ENCODE peak calls at places on chromosomes 5 and 9, in ten cellular contexts. X is breast epithelium, L is kidney epithelial cell, S is NB4, F is PC-3, U is body of pancreas, A is astrocyte of the spinal cord, M is fibroblast of pulmonary artery, O is AG10803, T is upper lobe of left lung. E is an unnamed sample.

GRCh38 chr5:125349432-125349831 is 603.0 kb upstream of the ZNF608 start:
- DNase-seq in L (no peak), O (peak), M (peak), F (no peak), T (no peak), A (peak), S (no peak), X (no peak), U (no peak), E (no peak)

GRCh38 chr5:109826426-109826825 is 136.7 kb downstream of the MAN2A1 start:
- DNase-seq in T (no peak), F (peak), A (no peak), L (no peak), O (no peak), S (no peak), U (no peak), M (no peak), X (no peak), E (peak)

GRCh38 chr5:154298060-154298459 is 107.5 kb downstream of the GALNT10 start:
- DNase-seq in S (peak), A (no peak), X (no peak), U (no peak), F (no peak), T (no peak), O (no peak), L (no peak), M (no peak), E (no peak)

GRCh38 chr9:22160235-22160634 is 151.1 kb upstream of the CDKN2B start:
- DNase-seq in F (no peak), M (no peak), O (peak), T (no peak), L (no peak), S (no peak), X (no peak), U (no peak), A (peak), E (no peak)

GRCh38 chr5:14081791-14082190 is 61.4 kb upstream of the TRIO start:
- DNase-seq in M (peak), U (no peak), S (no peak), X (no peak), O (peak), L (no peak), T (no peak), F (peak), A (no peak), E (peak)

GRCh38 chr5:109452661-109453060 is 42.9 kb upstream of the PJA2 start:
- DNase-seq in T (no peak), A (no peak), X (no peak), F (no peak), O (peak), M (no peak), L (no peak), S (no peak), U (no peak), E (no peak)

GRCh38 chr5:7762267-7762666 is 88.7 kb downstream of the CFAP90 start:
- DNase-seq in A (no peak), S (no peak), F (no peak), O (no peak), T (peak), U (no peak), M (no peak), X (no peak), L (no peak), E (no peak)

GRCh38 chr9:113558632-113559502 is 95.3 kb downstream of the RGS3 start:
- DNase-seq in A (peak), U (peak), F (no peak), M (peak), O (peak), S (no peak), L (no peak), X (peak), T (peak), E (peak)

GRCh38 chr9:33809506-33809905 is 7.5 kb upstream of the UBE2R2 start:
- DNase-seq in U (no peak), T (no peak), M (no peak), A (no peak), F (no peak), L (no peak), O (peak), S (no peak), X (no peak), E (no peak)

GRCh38 chr5:78530342-78531096 is 118.1 kb downstream of the LHFPL2 start:
- DNase-seq in M (peak), X (no peak), F (peak), U (no peak), T (no peak), A (peak), L (no peak), O (peak), S (no peak), E (peak)

GRCh38 chr5:78287833-78288232 is 6.7 kb downstream of the AP3B1 start:
- DNase-seq in L (peak), O (peak), A (peak), T (no peak), S (peak), F (peak), X (no peak), M (peak), U (no peak), E (peak)

GRCh38 chr9:132888151-132888550 is 9.5 kb downstream of the SPACA9 start:
- DNase-seq in A (no peak), S (no peak), F (no peak), O (no peak), M (no peak), X (no peak), U (no peak), T (peak), L (no peak), E (no peak)

GRCh38 chr9:130682490-130683121 is 11.0 kb upstream of the EXOSC2 start:
- DNase-seq in O (peak), U (peak), L (no peak), M (peak), S (peak), T (peak), X (peak), F (peak), A (peak), E (peak)

GRCh38 chr9:116342071-116342470 is 188.5 kb downstream of the PAPPA start:
- DNase-seq in T (no peak), F (no peak), M (no peak), A (no peak), O (peak), X (no peak), U (no peak), S (no peak), L (no peak), E (no peak)

GRCh38 chr5:78899922-78900362 is 85.2 kb downstream of the ARSB start:
- DNase-seq in A (peak), T (no peak), M (peak), O (peak), S (peak), X (no peak), U (peak), F (peak), L (no peak), E (no peak)

GRCh38 chr5:50593681-50594080 is 72.8 kb upstream of the PARP8 start:
- DNase-seq in L (no peak), U (no peak), F (no peak), O (no peak), S (peak), T (no peak), X (no peak), A (no peak), M (no peak), E (no peak)

GRCh38 chr5:113891491-113891890 is 378.0 kb downstream of the YTHDC2 start:
- DNase-seq in O (no peak), S (no peak), U (no peak), A (no peak), L (no peak), M (no peak), X (no peak), F (no peak), T (no peak), E (no peak)

GRCh38 chr9:466749-467148 is 252.1 kb downstream of the DOCK8 start:
- DNase-seq in U (no peak), O (no peak), L (no peak), T (no peak), S (no peak), X (no peak), M (no peak), A (no peak), F (no peak), E (no peak)

GRCh38 chr5:172973127-172973916 is 10.2 kb upstream of the ATP6V0E1 start:
- DNase-seq in M (peak), S (no peak), A (peak), U (no peak), T (no peak), O (no peak), L (no peak), F (no peak), X (no peak), E (no peak)

GRCh38 chr5:18380729-18381362 is 746.6 kb downstream of the TAF11L14 start:
- DNase-seq in A (no peak), S (no peak), U (no peak), L (no peak), M (no peak), X (no peak), F (peak), O (no peak), T (no peak), E (no peak)

GRCh38 chr9:16143947-16144890 is 591.4 kb downstream of the CCDC171 start:
- DNase-seq in X (no peak), A (no peak), S (no peak), F (no peak), U (no peak), O (no peak), M (no peak), L (no peak), T (no peak), E (no peak)

GRCh38 chr5:76781775-76782174 is 37.1 kb upstream of the F2RL1 start:
- DNase-seq in X (no peak), S (no peak), U (no peak), O (no peak), F (no peak), A (no peak), L (no peak), M (no peak), T (no peak), E (no peak)

GRCh38 chr5:119359737-119360413 is 4.1 kb downstream of the TNFAIP8 start:
- DNase-seq in A (no peak), S (no peak), X (no peak), M (no peak), T (no peak), O (no peak), U (no peak), F (peak), L (no peak), E (no peak)

GRCh38 chr5:21063146-21063545 is 1075.1 kb upstream of the CDH18 start:
- DNase-seq in M (no peak), L (no peak), U (no peak), F (no peak), S (no peak), O (no peak), X (no peak), A (no peak), T (no peak), E (no peak)

GRCh38 chr5:82713811-82714210 is 363.4 kb downstream of the TMEM167A start:
- DNase-seq in L (no peak), O (no peak), F (no peak), M (no peak), U (no peak), X (no peak), S (no peak), T (no peak), A (no peak), E (no peak)

GRCh38 chr5:133147411-133147810 is 95.6 kb downstream of the HSPA4 start:
- DNase-seq in U (peak), L (no peak), O (peak), M (peak), F (no peak), T (no peak), X (no peak), S (no peak), A (peak), E (no peak)

GRCh38 chr9:85453850-85454249 is 287.9 kb downstream of the AGTPBP1 start:
- DNase-seq in O (no peak), F (no peak), T (no peak), M (no peak), A (no peak), U (no peak), X (no peak), S (no peak), L (no peak), E (no peak)

GRCh38 chr9:136088481-136088938 is 6.6 kb downstream of the NACC2 start:
- DNase-seq in T (peak), L (no peak), U (no peak), O (no peak), M (no peak), X (no peak), A (no peak), S (no peak), F (no peak), E (peak)

GRCh38 chr9:20684865-20685696 is 1.0 kb downstream of the FOCAD start:
- DNase-seq in O (peak), U (no peak), S (peak), A (peak), F (peak), X (no peak), T (no peak), M (peak), L (no peak), E (peak)

GRCh38 chr5:126912607-126913006 is 117.8 kb downstream of the MARCHF3 start:
- DNase-seq in M (no peak), O (peak), T (no peak), F (no peak), X (no peak), A (peak), L (no peak), U (no peak), S (peak), E (no peak)

GRCh38 chr5:78647411-78647818 is 1.2 kb downstream of the LHFPL2 start:
- DNase-seq in A (peak), T (no peak), O (peak), S (peak), L (no peak), M (peak), U (peak), F (peak), X (no peak), E (peak)

GRCh38 chr5:154421868-154422267 is 23.9 kb upstream of the SAP30L start:
- DNase-seq in U (no peak), F (peak), L (no peak), T (no peak), S (peak), A (no peak), O (no peak), M (peak), X (no peak), E (no peak)

GRCh38 chr5:76084496-76085285 is 1.5 kb downstream of the SV2C start:
- DNase-seq in A (no peak), L (no peak), M (peak), O (peak), X (no peak), U (no peak), T (peak), F (no peak), S (no peak), E (no peak)

GRCh38 chr9:23123048-23123632 is 676.5 kb downstream of the DMRTA1 start:
- DNase-seq in M (peak), L (no peak), S (peak), T (no peak), A (peak), U (peak), O (peak), F (peak), X (no peak), E (no peak)

GRCh38 chr9:72696481-72696880 is 175.1 kb downstream of the TMC1 start:
- DNase-seq in T (no peak), O (no peak), L (no peak), S (no peak), F (no peak), M (no peak), A (no peak), U (no peak), X (no peak), E (no peak)

GRCh38 chr9:24509850-24510249 is 35.8 kb downstream of the IZUMO3 start:
- DNase-seq in O (no peak), S (no peak), M (no peak), A (no peak), F (no peak), T (no peak), X (no peak), U (no peak), L (no peak), E (no peak)

GRCh38 chr9:107874591-107875374 is 385.2 kb upstream of the KLF4 start:
- DNase-seq in M (no peak), L (no peak), S (peak), X (no peak), U (no peak), O (no peak), A (no peak), F (no peak), T (no peak), E (peak)

DNA sequence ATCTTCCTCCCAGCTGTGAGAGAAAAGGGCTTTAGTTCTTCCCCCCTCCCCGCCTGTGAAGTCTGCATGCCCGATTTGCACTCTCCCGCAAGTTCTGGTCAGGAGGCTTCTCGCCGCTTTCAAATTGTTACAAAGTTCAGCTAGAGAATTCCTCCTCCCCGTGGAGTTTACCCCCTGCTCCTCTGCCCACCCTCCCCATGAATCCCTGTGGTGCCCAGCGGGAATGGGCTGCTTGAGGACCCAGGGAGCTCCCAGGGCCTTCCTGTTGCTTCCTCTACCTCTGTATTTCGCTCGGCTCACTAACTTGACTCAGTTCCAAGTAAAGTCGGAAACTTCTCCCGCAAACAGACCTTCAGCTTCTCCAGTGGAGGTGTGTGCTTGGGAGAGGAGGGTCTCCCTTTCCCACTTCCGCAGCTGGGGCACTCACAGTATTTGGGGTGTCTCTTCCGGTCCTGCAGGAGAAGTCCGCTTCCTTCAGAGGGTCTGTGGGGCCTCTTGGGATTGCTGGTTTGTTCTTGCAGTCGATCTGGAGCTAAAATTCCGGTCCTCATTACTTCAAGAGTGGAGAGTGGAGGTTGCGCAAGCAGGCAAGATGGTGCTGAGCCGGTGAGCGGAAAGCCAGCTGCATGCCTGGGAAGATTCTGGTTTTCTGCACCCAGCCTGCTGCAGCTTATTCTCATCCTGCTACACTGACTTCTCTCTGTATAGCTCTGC is 97.8 kb downstream of the ADAMTS12 start:
- DNase-seq in S (no peak), L (no peak), X (no peak), O (peak), A (no peak), T (no peak), M (no peak), F (no peak), U (no peak), E (no peak)
- H3K4me3 ChIP-seq in S (no peak), L (no peak), X (peak), O (peak), A (no peak), T (no peak), M (no peak), F (no peak), U (no peak), E (no peak)

GRCh38 chr9:112547712-112548440 is 61.2 kb downstream of the KIAA1958 start:
- DNase-seq in A (no peak), M (no peak), L (no peak), F (no peak), S (no peak), T (no peak), O (no peak), X (no peak), U (peak), E (no peak)
- H3K4me3 ChIP-seq in A (no peak), M (no peak), L (no peak), F (no peak), S (no peak), T (no peak), O (no peak), X (no peak), U (no peak), E (no peak)

GRCh38 chr9:82295177-82295576 is 306.6 kb downstream of the SPATA31D1 start:
- DNase-seq in A (no peak), U (no peak), L (no peak), X (no peak), S (no peak), T (no peak), M (no peak), F (no peak), O (no peak), E (no peak)
- H3K4me3 ChIP-seq in A (no peak), U (no peak), L (no peak), X (no peak), S (no peak), T (no peak), M (no peak), F (no peak), O (no peak), E (no peak)

GRCh38 chr9:120541921-120542320 is 38.0 kb downstream of the CDK5RAP2 start:
- DNase-seq in F (no peak), S (no peak), X (no peak), A (no peak), O (no peak), U (no peak), L (no peak), M (no peak), T (no peak), E (no peak)
- H3K4me3 ChIP-seq in F (no peak), S (no peak), X (no peak), A (no peak), O (no peak), U (no peak), L (no peak), M (no peak), T (no peak), E (no peak)

DNA sequence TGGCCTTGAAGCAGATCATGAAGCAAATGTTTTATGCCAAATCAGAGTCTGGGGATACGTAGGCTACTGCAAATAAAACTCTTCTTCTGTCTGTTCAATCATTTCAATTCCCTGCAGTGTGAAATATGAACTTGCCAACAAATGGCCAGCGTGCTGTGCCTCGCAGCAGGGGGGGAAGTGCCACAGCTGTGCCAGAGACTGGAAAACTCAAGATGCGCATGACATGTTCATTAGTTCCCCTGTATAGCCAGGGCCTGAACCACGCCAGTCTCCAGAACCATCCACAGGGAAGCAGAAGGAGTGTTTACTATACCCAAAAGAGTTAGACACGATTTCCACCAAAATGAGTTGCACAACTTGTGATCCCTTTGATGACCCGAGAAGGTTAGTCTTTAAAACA is 267.9 kb downstream of the EFNA5 start:
- DNase-seq in U (no peak), S (no peak), F (no peak), X (no peak), A (no peak), T (no peak), L (no peak), M (no peak), O (no peak), E (no peak)
- H3K4me3 ChIP-seq in U (no peak), S (no peak), F (no peak), X (peak), A (no peak), T (no peak), L (no peak), M (no peak), O (no peak), E (no peak)

GRCh38 chr9:95007470-95007869 is 281.0 kb downstream of the AOPEP start:
- DNase-seq in M (no peak), O (no peak), A (no peak), U (peak), S (no peak), L (no peak), F (no peak), X (no peak), T (no peak), E (no peak)
- H3K4me3 ChIP-seq in M (peak), O (peak), A (peak), U (peak), S (no peak), L (peak), F (peak), X (peak), T (no peak), E (peak)

GRCh38 chr5:180649297-180650039 is at the start of gene FLT4:
- DNase-seq in X (no peak), A (no peak), M (no peak), L (no peak), T (peak), U (no peak), O (no peak), F (no peak), S (no peak), E (peak)

GRCh38 chr5:180647465-180647864 is 1.9 kb downstream of the FLT4 start:
- DNase-seq in L (no peak), S (no peak), M (no peak), X (no peak), O (no peak), A (no peak), T (peak), F (no peak), U (peak), E (no peak)

GRCh38 chr5:180648658-180649296 is 623 bp downstream of the FLT4 start:
- DNase-seq in M (no peak), S (no peak), A (no peak), L (no peak), O (no peak), X (no peak), U (no peak), F (no peak), T (peak), E (peak)

GRCh38 chr5:180646963-180647305 is 2.5 kb downstream of the FLT4 start:
- DNase-seq in O (no peak), U (peak), L (no peak), M (no peak), T (no peak), X (no peak), S (no peak), F (no peak), A (no peak), E (peak)

DNA sequence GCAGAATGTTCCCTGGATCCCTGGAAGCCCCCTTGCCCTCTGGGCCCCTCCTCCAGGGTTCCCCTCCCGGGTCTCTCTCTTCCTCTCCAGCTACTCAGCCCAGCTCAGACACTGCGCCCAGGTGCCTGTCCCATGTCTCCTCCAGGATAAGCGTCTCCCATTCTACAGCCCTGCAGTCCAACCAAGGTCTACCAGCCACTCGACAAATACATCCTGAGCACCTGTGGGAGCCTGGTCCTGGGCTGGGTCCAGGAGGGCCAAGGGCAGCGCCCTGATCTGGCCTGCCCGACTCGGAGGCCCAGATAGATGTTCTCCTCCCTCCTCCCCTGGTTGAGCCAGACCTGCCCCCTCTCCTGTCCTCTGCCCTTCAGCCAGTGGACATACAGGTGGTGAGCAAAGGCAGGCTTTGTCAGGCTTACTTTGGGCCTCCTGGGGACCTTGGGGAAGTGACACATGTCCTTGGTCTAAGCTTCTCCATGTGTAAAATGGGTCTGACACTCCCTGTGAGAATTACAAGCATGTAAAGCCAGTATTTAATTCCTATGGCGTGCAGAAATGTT is 1.4 kb downstream of the FLT4 start:
- DNase-seq in M (no peak), A (no peak), O (no peak), L (no peak), U (no peak), T (peak), S (no peak), F (no peak), X (no peak), E (peak)
- H3K4me3 ChIP-seq in M (no peak), A (no peak), O (no peak), L (no peak), U (no peak), T (no peak), S (no peak), F (no peak), X (peak), E (no peak)